ENCODE peak calls at places on chromosomes 1 and 21, in five cellular contexts. One of them, this sample, is unnamed.

GRCh38 chr1:79295967-79296366 is 289.4 kb upstream of the ADGRL4 start:
- DNase-seq in mesenchymal stem cell: peak; percentile 23
- DNase-seq in neuronal stem cell: no peak
- DNase-seq in trophoblast cell: peak; percentile 62
- DNase-seq in H1: no peak
- DNase-seq in this sample: no peak

GRCh38 chr1:98388431-98388830 is 273.1 kb upstream of the SNX7 start:
- DNase-seq in neuronal stem cell: no peak
- DNase-seq in H1: no peak
- DNase-seq in trophoblast cell: no peak
- DNase-seq in mesenchymal stem cell: peak; percentile 54
- DNase-seq in this sample: no peak

GRCh38 chr21:32256226-32256625 is 22.6 kb downstream of the MIS18A start:
- DNase-seq in trophoblast cell: no peak
- DNase-seq in neuronal stem cell: no peak
- DNase-seq in mesenchymal stem cell: no peak
- DNase-seq in H1: no peak
- DNase-seq in this sample: no peak

GRCh38 chr1:84719477-84720274 is 29.4 kb upstream of the SSX2IP start:
- DNase-seq in mesenchymal stem cell: no peak
- DNase-seq in trophoblast cell: no peak
- DNase-seq in neuronal stem cell: no peak
- DNase-seq in H1: no peak
- DNase-seq in this sample: no peak

GRCh38 chr1:150352883-150353282 is 11.1 kb upstream of the RPRD2 start:
- DNase-seq in mesenchymal stem cell: no peak
- DNase-seq in H1: no peak
- DNase-seq in neuronal stem cell: no peak
- DNase-seq in trophoblast cell: no peak
- DNase-seq in this sample: no peak

GRCh38 chr1:233033366-233033765 is 83.0 kb downstream of the NTPCR start:
- DNase-seq in neuronal stem cell: no peak
- DNase-seq in trophoblast cell: no peak
- DNase-seq in mesenchymal stem cell: no peak
- DNase-seq in H1: no peak
- DNase-seq in this sample: no peak

GRCh38 chr1:7172804-7173203 is 387.6 kb downstream of the CAMTA1 start:
- DNase-seq in neuronal stem cell: no peak
- DNase-seq in H1: no peak
- DNase-seq in mesenchymal stem cell: no peak
- DNase-seq in trophoblast cell: no peak
- DNase-seq in this sample: no peak

GRCh38 chr1:40232444-40232843 is 15.3 kb upstream of the TMCO2 start:
- DNase-seq in neuronal stem cell: no peak
- DNase-seq in H1: no peak
- DNase-seq in mesenchymal stem cell: no peak
- DNase-seq in trophoblast cell: no peak
- DNase-seq in this sample: no peak

GRCh38 chr21:45448283-45448809 is 43.4 kb downstream of the COL18A1 start:
- DNase-seq in mesenchymal stem cell: no peak
- DNase-seq in trophoblast cell: no peak
- DNase-seq in H1: no peak
- DNase-seq in neuronal stem cell: no peak
- DNase-seq in this sample: no peak

GRCh38 chr1:19045898-19046889 is 89.7 kb upstream of the IFFO2 start:
- DNase-seq in trophoblast cell: no peak
- DNase-seq in neuronal stem cell: no peak
- DNase-seq in mesenchymal stem cell: no peak
- DNase-seq in H1: no peak
- DNase-seq in this sample: peak; percentile 21

GRCh38 chr1:47722101-47722500 is 275.1 kb downstream of the TRABD2B start:
- DNase-seq in neuronal stem cell: no peak
- DNase-seq in mesenchymal stem cell: no peak
- DNase-seq in trophoblast cell: no peak
- DNase-seq in H1: no peak
- DNase-seq in this sample: no peak

GRCh38 chr1:44827197-44828002 is 15.7 kb downstream of the PTCH2 start:
- DNase-seq in trophoblast cell: no peak
- DNase-seq in H1: no peak
- DNase-seq in neuronal stem cell: no peak
- DNase-seq in mesenchymal stem cell: no peak
- DNase-seq in this sample: peak; percentile 87

GRCh38 chr1:114023377-114023776 is 44.1 kb downstream of the OLFML3 start:
- DNase-seq in H1: no peak
- DNase-seq in mesenchymal stem cell: no peak
- DNase-seq in neuronal stem cell: no peak
- DNase-seq in trophoblast cell: no peak
- DNase-seq in this sample: no peak

GRCh38 chr21:39051561-39051949 is 131.7 kb downstream of the PSMG1 start:
- DNase-seq in trophoblast cell: no peak
- DNase-seq in neuronal stem cell: no peak
- DNase-seq in mesenchymal stem cell: peak; percentile 16
- DNase-seq in H1: no peak
- DNase-seq in this sample: no peak

GRCh38 chr1:212615092-212615470 is 6.5 kb downstream of the ATF3 start:
- DNase-seq in H1: no peak
- DNase-seq in trophoblast cell: no peak
- DNase-seq in mesenchymal stem cell: no peak
- DNase-seq in neuronal stem cell: no peak
- DNase-seq in this sample: no peak

GRCh38 chr1:164721037-164721496 is 162.1 kb downstream of the PBX1 start:
- DNase-seq in trophoblast cell: no peak
- DNase-seq in H1: no peak
- DNase-seq in neuronal stem cell: no peak
- DNase-seq in mesenchymal stem cell: peak; percentile 33
- DNase-seq in this sample: no peak

GRCh38 chr1:64387382-64388066 is 82.4 kb upstream of the CACHD1 start:
- DNase-seq in mesenchymal stem cell: no peak
- DNase-seq in neuronal stem cell: no peak
- DNase-seq in H1: no peak
- DNase-seq in trophoblast cell: no peak
- DNase-seq in this sample: no peak

GRCh38 chr1:209797978-209798639 is 7.8 kb downstream of the IRF6 start:
- DNase-seq in H1: no peak
- DNase-seq in neuronal stem cell: no peak
- DNase-seq in trophoblast cell: no peak
- DNase-seq in mesenchymal stem cell: no peak
- DNase-seq in this sample: peak; percentile 41

GRCh38 chr1:24748191-24749121 is 3.2 kb downstream of the CLIC4 start:
- DNase-seq in H1: no peak
- DNase-seq in neuronal stem cell: no peak
- DNase-seq in mesenchymal stem cell: no peak
- DNase-seq in trophoblast cell: no peak
- DNase-seq in this sample: no peak

GRCh38 chr1:32729254-32730046 is 26.9 kb upstream of the SYNC start:
- DNase-seq in mesenchymal stem cell: no peak
- DNase-seq in trophoblast cell: no peak
- DNase-seq in H1: no peak
- DNase-seq in neuronal stem cell: no peak
- DNase-seq in this sample: no peak

GRCh38 chr1:82778612-82779011 is 977.9 kb downstream of the ADGRL2 start:
- DNase-seq in mesenchymal stem cell: peak; percentile 13
- DNase-seq in trophoblast cell: peak; percentile 8
- DNase-seq in neuronal stem cell: no peak
- DNase-seq in H1: no peak
- DNase-seq in this sample: no peak

GRCh38 chr1:40450491-40451237 is 388 bp downstream of the ZFP69B start:
- DNase-seq in mesenchymal stem cell: peak; percentile 82
- DNase-seq in trophoblast cell: no peak
- DNase-seq in neuronal stem cell: no peak
- DNase-seq in H1: no peak
- DNase-seq in this sample: peak; percentile 52

DNA sequence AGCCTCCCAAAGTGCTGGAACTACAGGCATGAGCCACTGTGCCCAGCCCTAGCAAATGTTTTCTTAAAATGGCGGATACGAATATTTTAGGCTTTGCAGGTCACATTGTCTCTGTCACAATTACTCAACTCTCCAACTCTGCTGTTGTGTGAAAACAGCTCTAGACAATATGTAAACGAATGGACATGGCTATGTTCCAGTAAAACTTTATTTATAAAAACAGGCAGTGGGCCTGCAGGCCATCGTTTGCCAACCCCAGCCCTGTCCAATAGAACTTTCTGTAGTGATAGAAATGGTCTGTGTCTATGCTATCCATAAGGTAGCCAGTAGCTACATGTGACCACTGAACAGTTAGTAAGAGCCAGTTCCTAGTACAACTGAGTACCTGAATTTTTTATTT is 4.3 kb upstream of the FBXO6 start:
- DNase-seq in trophoblast cell: no peak
- DNase-seq in H1: no peak
- DNase-seq in mesenchymal stem cell: no peak
- DNase-seq in neuronal stem cell: no peak
- DNase-seq in this sample: no peak
- H2BK5ac ChIP-seq in trophoblast cell: no peak overlapping the region
- H2BK5ac ChIP-seq in H1: no peak overlapping the region
- H2BK5ac ChIP-seq in mesenchymal stem cell: no peak overlapping the region
- H2BK5ac ChIP-seq in neuronal stem cell: no peak overlapping the region
- H2BK5ac ChIP-seq in this sample: no peak overlapping the region

GRCh38 chr1:93625582-93626327 is 55.9 kb downstream of the BCAR3 start:
- DNase-seq in trophoblast cell: peak; percentile 78
- DNase-seq in mesenchymal stem cell: peak; percentile 73
- DNase-seq in neuronal stem cell: no peak
- DNase-seq in H1: no peak
- DNase-seq in this sample: no peak
- H2BK120ac ChIP-seq in trophoblast cell: no peak overlapping the region
- H2BK120ac ChIP-seq in mesenchymal stem cell: no peak overlapping the region
- H2BK120ac ChIP-seq in neuronal stem cell: no peak overlapping the region
- H2BK120ac ChIP-seq in H1: no peak overlapping the region
- H2BK120ac ChIP-seq in this sample: no peak overlapping the region

GRCh38 chr1:201916649-201917249 is 28.1 kb downstream of the SHISA4 start:
- DNase-seq in trophoblast cell: peak; percentile 81
- DNase-seq in H1: no peak
- DNase-seq in neuronal stem cell: no peak
- DNase-seq in mesenchymal stem cell: peak; percentile 98
- DNase-seq in this sample: no peak
- H2BK12ac ChIP-seq in trophoblast cell: peak overlapping the region; percentile 34
- H2BK12ac ChIP-seq in H1: no peak overlapping the region
- H2BK12ac ChIP-seq in neuronal stem cell: no peak overlapping the region
- H2BK12ac ChIP-seq in mesenchymal stem cell: peak overlapping the region; percentile 95
- H2BK12ac ChIP-seq in this sample: no peak overlapping the region

DNA sequence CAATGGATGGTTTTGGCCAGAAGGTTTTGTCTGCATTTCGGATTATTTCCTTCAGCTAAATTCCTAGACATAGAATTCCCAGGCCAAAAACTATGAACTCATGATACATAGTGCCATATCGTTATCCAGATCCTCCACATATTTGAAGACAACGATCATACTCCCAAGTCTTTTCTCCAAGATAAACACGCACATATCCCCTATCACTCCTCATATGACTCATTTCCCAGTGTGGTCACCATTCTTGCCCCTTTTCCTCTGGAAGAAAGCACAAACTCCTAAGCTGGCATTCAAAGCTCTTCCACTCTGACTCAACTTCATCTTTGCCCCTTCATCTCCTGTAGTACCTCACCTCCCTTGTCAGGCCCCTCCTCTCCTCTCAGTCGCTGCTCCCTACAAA is 277.6 kb downstream of the PLPP3 start:
- DNase-seq in mesenchymal stem cell: peak; percentile 89
- DNase-seq in neuronal stem cell: no peak
- DNase-seq in trophoblast cell: peak; percentile 72
- DNase-seq in H1: no peak
- DNase-seq in this sample: no peak
- H2BK5ac ChIP-seq in mesenchymal stem cell: no peak overlapping the region
- H2BK5ac ChIP-seq in neuronal stem cell: no peak overlapping the region
- H2BK5ac ChIP-seq in trophoblast cell: no peak overlapping the region
- H2BK5ac ChIP-seq in H1: no peak overlapping the region
- H2BK5ac ChIP-seq in this sample: no peak overlapping the region

DNA sequence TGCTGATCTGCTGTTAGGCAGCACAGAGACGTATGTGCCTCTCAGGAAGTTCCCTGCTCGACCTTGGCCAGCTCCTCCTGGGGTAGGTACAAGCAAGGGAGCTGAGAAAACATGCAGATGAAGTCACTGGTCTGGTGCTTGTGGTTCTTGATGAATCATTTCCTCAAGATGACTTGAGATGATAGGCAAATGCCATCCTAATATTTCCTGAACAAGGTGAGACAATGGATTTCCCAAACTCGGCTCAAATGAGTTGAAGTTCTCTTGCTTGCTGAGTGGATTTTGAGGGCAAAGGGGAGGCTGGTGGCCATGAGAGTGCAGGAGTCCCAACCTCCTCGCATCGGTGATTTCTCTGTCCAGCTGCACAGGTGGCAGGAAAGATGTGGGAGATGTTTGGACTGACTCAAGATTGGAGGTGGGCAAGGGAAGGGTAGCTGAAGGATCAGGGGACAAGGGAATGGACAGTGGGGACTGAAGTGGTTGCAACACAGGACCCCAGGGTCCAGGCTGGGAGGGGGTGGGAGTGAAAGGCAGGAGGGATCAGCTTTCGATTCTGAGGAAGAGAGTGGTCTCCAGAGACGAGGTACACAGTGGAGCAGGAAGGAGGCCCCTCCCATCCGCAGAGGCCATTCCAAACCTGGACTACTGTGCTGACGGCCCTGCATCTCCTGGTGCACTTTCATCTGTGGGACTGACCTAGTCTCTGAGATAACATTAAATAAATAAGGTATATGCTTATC is 63.9 kb downstream of the CAPN2 start:
- DNase-seq in mesenchymal stem cell: peak; percentile 85
- DNase-seq in H1: no peak
- DNase-seq in trophoblast cell: peak; percentile 63
- DNase-seq in neuronal stem cell: no peak
- DNase-seq in this sample: no peak
- H2BK120ac ChIP-seq in mesenchymal stem cell: no peak overlapping the region
- H2BK120ac ChIP-seq in H1: no peak overlapping the region
- H2BK120ac ChIP-seq in trophoblast cell: no peak overlapping the region
- H2BK120ac ChIP-seq in neuronal stem cell: no peak overlapping the region
- H2BK120ac ChIP-seq in this sample: no peak overlapping the region

GRCh38 chr1:15884477-15884876 is 37.0 kb downstream of the SPEN start:
- DNase-seq in H1: no peak
- DNase-seq in trophoblast cell: no peak
- DNase-seq in mesenchymal stem cell: no peak
- DNase-seq in neuronal stem cell: no peak
- DNase-seq in this sample: no peak

GRCh38 chr1:15886613-15887167 is 39.2 kb downstream of the SPEN start:
- DNase-seq in mesenchymal stem cell: no peak
- DNase-seq in neuronal stem cell: no peak
- DNase-seq in trophoblast cell: no peak
- DNase-seq in H1: no peak
- DNase-seq in this sample: no peak

GRCh38 chr1:15885701-15886612 is 38.5 kb downstream of the SPEN start:
- DNase-seq in neuronal stem cell: peak; percentile 73
- DNase-seq in H1: peak; percentile 58
- DNase-seq in mesenchymal stem cell: peak; percentile 92
- DNase-seq in trophoblast cell: peak; percentile 78
- DNase-seq in this sample: peak; percentile 91

GRCh38 chr1:15883326-15883725 is 35.8 kb downstream of the SPEN start:
- DNase-seq in trophoblast cell: no peak
- DNase-seq in H1: no peak
- DNase-seq in neuronal stem cell: no peak
- DNase-seq in mesenchymal stem cell: no peak
- DNase-seq in this sample: no peak

DNA sequence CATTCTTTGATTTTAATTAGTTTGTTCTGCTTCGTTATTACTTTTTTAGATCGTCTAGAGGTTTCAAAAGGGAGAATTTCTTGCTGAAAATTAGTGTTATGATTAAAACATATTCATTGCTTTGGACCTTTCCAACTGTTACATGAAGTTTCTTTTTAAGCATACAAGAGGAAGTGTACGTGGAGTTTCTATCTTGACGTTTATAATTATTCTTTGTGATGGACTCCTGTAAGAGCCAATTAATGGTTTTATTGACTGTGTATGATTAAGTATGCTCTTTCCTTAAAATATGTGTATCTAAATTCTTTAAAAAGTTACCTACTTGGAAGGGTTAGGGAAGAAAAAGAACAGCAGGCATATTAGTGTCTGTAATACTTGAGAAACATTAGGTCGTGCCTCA is 37.8 kb downstream of the SPEN start:
- DNase-seq in neuronal stem cell: no peak
- DNase-seq in H1: no peak
- DNase-seq in mesenchymal stem cell: no peak
- DNase-seq in trophoblast cell: no peak
- DNase-seq in this sample: no peak
- H2BK12ac ChIP-seq in neuronal stem cell: no peak overlapping the region
- H2BK12ac ChIP-seq in H1: no peak overlapping the region
- H2BK12ac ChIP-seq in mesenchymal stem cell: no peak overlapping the region
- H2BK12ac ChIP-seq in trophoblast cell: no peak overlapping the region
- H2BK12ac ChIP-seq in this sample: no peak overlapping the region